ENCODE peak calls at places on chromosomes 1 and 21, in seven cellular contexts. D is MCF 10A; E is T-cell; O is CD8-positive, alpha-beta memory T cell; M is activated T-cell treated with anti-CD3 and anti-CD28 coated beads for 4 hours; Y is hippocampal formation; W is kidney epithelial cell. S is an unnamed sample.

GRCh38 chr1:195745170-195746009 is 862.9 kb downstream of the KCNT2 start:
- DNase-seq in W (no peak), E (no peak), D (peak), M (no peak), Y (no peak), O (no peak), S (peak)

GRCh38 chr21:37145635-37146111 is 72.6 kb downstream of the TTC3 start:
- DNase-seq in D (peak), O (no peak), M (no peak), W (peak), Y (no peak), E (no peak), S (peak)

GRCh38 chr1:245046764-245047163 is 108.0 kb upstream of the KIF26B start:
- DNase-seq in Y (no peak), O (no peak), W (no peak), E (no peak), M (no peak), D (no peak), S (no peak)

GRCh38 chr1:180231506-180232420 is 1.7 kb downstream of the LHX4 start:
- DNase-seq in O (no peak), E (no peak), M (no peak), D (peak), Y (no peak), W (no peak), S (peak)

GRCh38 chr21:32348604-32349332 is 44.0 kb downstream of the URB1 start:
- DNase-seq in E (no peak), D (no peak), O (no peak), W (no peak), M (no peak), Y (no peak), S (no peak)

GRCh38 chr1:161390559-161390858 is 22.8 kb upstream of the CFAP126 start:
- DNase-seq in W (no peak), M (no peak), Y (no peak), O (no peak), D (no peak), E (no peak), S (peak)

GRCh38 chr1:67463298-67463960 is 33.2 kb upstream of the SERBP1 start:
- DNase-seq in E (no peak), D (no peak), M (no peak), W (no peak), O (no peak), Y (no peak), S (no peak)

GRCh38 chr1:234429434-234429806 is 49.6 kb downstream of the TARBP1 start:
- DNase-seq in Y (no peak), M (no peak), E (no peak), D (no peak), W (no peak), O (no peak), S (no peak)

GRCh38 chr1:209326876-209327275 is 256.6 kb upstream of the CAMK1G start:
- DNase-seq in W (no peak), E (no peak), D (no peak), M (no peak), Y (no peak), O (no peak), S (no peak)

GRCh38 chr21:32494946-32495703 is 82.6 kb downstream of the EVA1C start:
- DNase-seq in Y (no peak), M (no peak), D (peak), O (no peak), E (no peak), W (no peak), S (peak)

GRCh38 chr1:23664837-23665795 is 26.5 kb upstream of the RPL11 start:
- DNase-seq in D (peak), Y (no peak), W (no peak), E (no peak), O (no peak), M (no peak), S (peak)

GRCh38 chr21:38956791-38957571 is 151.3 kb downstream of the ETS2 start:
- DNase-seq in Y (no peak), M (no peak), D (peak), E (no peak), W (no peak), O (no peak), S (no peak)